ENCODE peak calls at places on chromosomes 2 and 18, in five cellular contexts. L is cardiac muscle cell, U is GM20000, T is stomach, Z is osteocyte. A is an unnamed sample.

GRCh38 chr2:35938838-35939237 is 416.7 kb upstream of the CRIM1 start:
- DNase-seq in L (no peak), U (no peak), T (no peak), Z (no peak), A (no peak)

GRCh38 chr18:8865934-8866333 is 160.6 kb downstream of the MTCL1 start:
- DNase-seq in L (no peak), U (no peak), T (no peak), Z (no peak), A (no peak)

GRCh38 chr2:85785027-85785822 is 31.4 kb downstream of the ATOH8 start:
- DNase-seq in L (no peak), U (no peak), T (no peak), Z (no peak), A (no peak)

GRCh38 chr2:15816226-15816625 is 124.1 kb upstream of the MYCN start:
- DNase-seq in L (no peak), U (no peak), T (no peak), Z (no peak), A (no peak)

GRCh38 chr2:441258-442023 is 153.6 kb upstream of the ALKAL2 start:
- DNase-seq in L (no peak), U (no peak), T (no peak), Z (no peak), A (no peak)

GRCh38 chr2:196675963-196676362 is 36.4 kb downstream of the CCDC150 start:
- DNase-seq in L (no peak), U (no peak), T (no peak), Z (no peak), A (no peak)

GRCh38 chr2:97733341-97734035 is 20.1 kb downstream of the ZAP70 start:
- DNase-seq in L (no peak), U (no peak), T (no peak), Z (no peak), A (no peak)

GRCh38 chr2:201204655-201205515 is 21.9 kb downstream of the CASP10 start:
- DNase-seq in L (no peak), U (no peak), T (no peak), Z (no peak), A (no peak)

GRCh38 chr18:76620326-76620813 is 125.3 kb upstream of the ZNF516 start:
- DNase-seq in L (peak), U (peak), T (peak), Z (no peak), A (peak)

GRCh38 chr2:238449909-238450417 is 23.2 kb downstream of the ASB1 start:
- DNase-seq in L (no peak), U (no peak), T (no peak), Z (peak), A (no peak)

GRCh38 chr2:26269571-26270170 is 24.9 kb downstream of the HADHB start:
- DNase-seq in L (no peak), U (peak), T (no peak), Z (no peak), A (no peak)

GRCh38 chr2:58601017-58601416 is 359.9 kb upstream of the FANCL start:
- DNase-seq in L (no peak), U (no peak), T (no peak), Z (no peak), A (no peak)

GRCh38 chr2:109736177-109736827 is 57.8 kb upstream of the RGPD5 start:
- DNase-seq in L (peak), U (no peak), T (peak), Z (peak), A (no peak)

GRCh38 chr18:48230459-48231113 is 178.6 kb downstream of the ZBTB7C start:
- DNase-seq in L (peak), U (peak), T (peak), Z (no peak), A (peak)

GRCh38 chr2:181152701-181153100 is 172.3 kb downstream of the UBE2E3 start:
- DNase-seq in L (no peak), U (no peak), T (no peak), Z (no peak), A (no peak)

GRCh38 chr2:32719933-32720716 is 92.3 kb downstream of the TTC27 start:
- DNase-seq in L (no peak), U (no peak), T (no peak), Z (no peak), A (no peak)

GRCh38 chr2:241815477-241816430 is 6.8 kb downstream of the NEU4 start:
- DNase-seq in L (no peak), U (peak), T (no peak), Z (no peak), A (no peak)

GRCh38 chr2:43634604-43635306 is 2.3 kb upstream of the PLEKHH2 start:
- DNase-seq in L (no peak), U (no peak), T (no peak), Z (no peak), A (no peak)

GRCh38 chr2:149857344-149857743 is 269.8 kb upstream of the MMADHC start:
- DNase-seq in L (no peak), U (no peak), T (no peak), Z (no peak), A (no peak)

GRCh38 chr18:22188551-22189267 is 19.3 kb downstream of the GATA6 start:
- DNase-seq in L (no peak), U (no peak), T (no peak), Z (no peak), A (no peak)

GRCh38 chr2:202018950-202019349 is 14.7 kb upstream of the FZD7 start:
- DNase-seq in L (no peak), U (no peak), T (no peak), Z (no peak), A (no peak)

GRCh38 chr18:8288447-8289213 is 320.6 kb upstream of the RAB12 start:
- DNase-seq in L (no peak), U (no peak), T (no peak), Z (no peak), A (no peak)

GRCh38 chr2:210502997-210503621 is 26.6 kb upstream of the LANCL1 start:
- DNase-seq in L (peak), U (peak), T (peak), Z (no peak), A (peak)

GRCh38 chr2:211745295-211746097 is 793.1 kb downstream of the ERBB4 start:
- DNase-seq in L (peak), U (peak), T (peak), Z (no peak), A (peak)

GRCh38 chr2:26401739-26402541 is at the start of gene DRC1:
- DNase-seq in L (peak), U (peak), T (peak), Z (peak), A (peak)

GRCh38 chr2:236847538-236848263 is 238.0 kb upstream of the COPS8 start:
- DNase-seq in L (no peak), U (no peak), T (no peak), Z (no peak), A (no peak)

GRCh38 chr2:95531254-95531771 is 46.8 kb upstream of the TRIM43B start:
- DNase-seq in L (no peak), U (no peak), T (no peak), Z (no peak), A (no peak)

GRCh38 chr2:95524195-95524594 is 39.6 kb upstream of the TRIM43B start:
- DNase-seq in L (no peak), U (no peak), T (no peak), Z (no peak), A (no peak)

GRCh38 chr2:95530734-95531133 is 46.2 kb upstream of the TRIM43B start:
- DNase-seq in L (no peak), U (peak), T (no peak), Z (no peak), A (no peak)

GRCh38 chr2:95525294-95526035 is 40.9 kb upstream of the TRIM43B start:
- DNase-seq in L (no peak), U (peak), T (peak), Z (no peak), A (no peak)

GRCh38 chr2:95526360-95527341 is 42.1 kb upstream of the TRIM43B start:
- DNase-seq in L (no peak), U (peak), T (peak), Z (no peak), A (no peak)
- TF ChIP-seq CTCF in L (peak), U (no peak), T (peak), Z (no peak), A (no peak)

DNA sequence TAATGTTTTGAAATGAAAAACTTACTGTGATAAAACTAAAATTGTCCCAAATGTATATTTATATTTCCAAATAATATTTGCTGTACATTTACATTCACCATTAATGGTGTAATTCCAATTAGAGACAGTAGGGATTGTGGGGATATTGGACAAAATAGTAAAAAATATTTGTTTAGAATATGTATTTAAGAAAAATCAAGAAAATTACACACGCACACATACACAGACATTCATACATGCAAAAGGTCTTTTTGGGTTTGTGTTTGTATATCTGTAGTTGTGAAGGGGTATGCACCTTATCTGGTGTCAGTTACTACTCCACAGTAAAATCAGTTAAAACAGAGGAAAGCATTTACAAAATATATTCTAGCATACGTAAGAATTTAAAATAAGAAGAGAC is 435.9 kb upstream of the ZNF804A start:
- DNase-seq in L (no peak), U (no peak), T (no peak), Z (no peak), A (no peak)
- TF ChIP-seq CTCF in L (no peak), U (no peak), T (no peak), Z (no peak), A (peak)

GRCh38 chr2:120958623-120959366 is 223.1 kb downstream of the GLI2 start:
- DNase-seq in L (no peak), U (no peak), T (no peak), Z (no peak), A (no peak)
- TF ChIP-seq CTCF in L (peak), U (no peak), T (no peak), Z (peak), A (no peak)

DNA sequence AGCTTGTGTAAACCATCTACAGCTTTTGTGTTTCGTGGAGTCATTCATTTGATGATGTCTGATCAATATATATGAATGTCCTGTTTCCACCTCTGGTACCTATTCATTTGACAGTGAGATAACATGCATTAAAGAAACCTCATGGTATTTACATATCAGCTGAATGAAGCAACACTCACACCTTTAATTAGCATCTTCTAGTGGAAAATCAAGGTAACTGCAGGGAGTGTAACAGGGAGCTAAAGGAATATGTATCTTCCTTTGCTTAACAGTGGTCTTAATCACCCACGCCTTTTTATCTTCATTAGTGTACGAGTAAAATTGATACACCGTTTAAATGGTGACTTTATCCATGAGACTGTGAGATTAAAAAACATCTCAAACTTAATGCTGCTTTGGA is 15.6 kb downstream of the SLC39A10 start:
- DNase-seq in L (no peak), U (no peak), T (no peak), Z (no peak), A (no peak)
- TF ChIP-seq CTCF in L (no peak), U (no peak), T (no peak), Z (no peak), A (no peak)

DNA sequence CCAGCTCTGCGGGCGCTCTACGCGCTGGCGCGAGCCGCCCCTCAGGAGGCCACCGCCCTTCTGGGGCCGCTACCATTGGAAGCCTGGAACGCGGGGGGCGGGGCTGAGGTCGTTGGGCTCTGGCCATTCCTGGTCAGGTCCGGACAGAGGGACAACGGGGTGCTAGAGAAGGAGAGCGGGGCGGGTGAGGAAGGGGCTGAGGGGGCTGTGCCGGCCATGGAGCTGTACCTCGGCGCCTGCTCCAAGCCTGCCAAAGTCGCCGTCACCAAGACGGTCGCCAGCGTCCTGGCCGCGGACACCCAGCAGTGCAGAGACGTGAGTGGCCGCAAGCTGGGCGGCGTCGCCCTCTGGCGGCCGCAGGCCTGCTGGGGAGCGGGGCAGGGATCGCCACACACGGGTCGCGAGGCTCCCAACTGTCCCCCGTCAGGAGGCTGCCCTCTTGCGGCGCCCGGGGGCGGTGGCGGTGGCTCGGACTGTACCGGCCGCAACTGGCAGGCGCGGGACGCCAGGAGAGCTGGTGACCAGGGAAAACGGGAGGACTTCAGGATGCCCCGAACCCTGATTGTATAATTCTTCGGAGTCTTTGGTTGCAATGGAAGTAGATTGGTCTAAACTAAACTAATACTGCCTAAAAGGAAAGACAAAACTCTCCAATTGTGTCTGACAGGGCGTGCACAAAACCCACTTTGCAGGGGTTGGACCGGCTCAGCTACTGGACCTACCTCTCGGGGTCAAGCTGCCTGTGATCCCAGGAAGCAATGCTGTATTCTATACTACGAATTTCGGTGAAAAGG is at the start of gene FSIP2:
- DNase-seq in L (peak), U (peak), T (peak), Z (peak), A (peak)
- TF ChIP-seq CTCF in L (peak), U (peak), T (peak), Z (peak), A (peak)

GRCh38 chr18:62948788-62949187 is 233.4 kb downstream of the PHLPP1 start:
- DNase-seq in L (no peak), U (no peak), T (no peak), Z (no peak), A (no peak)

GRCh38 chr18:62939433-62939832 is 224.1 kb downstream of the PHLPP1 start:
- DNase-seq in L (peak), U (no peak), T (no peak), Z (no peak), A (no peak)

GRCh38 chr18:62939925-62940324 is 224.6 kb downstream of the PHLPP1 start:
- DNase-seq in L (peak), U (no peak), T (no peak), Z (no peak), A (no peak)

GRCh38 chr18:62942578-62942977 is 227.2 kb downstream of the PHLPP1 start:
- DNase-seq in L (no peak), U (no peak), T (no peak), Z (no peak), A (no peak)

GRCh38 chr18:62944454-62944853 is 229.1 kb downstream of the PHLPP1 start:
- DNase-seq in L (peak), U (no peak), T (no peak), Z (no peak), A (no peak)
- TF ChIP-seq CTCF in L (peak), U (no peak), T (no peak), Z (no peak), A (no peak)

GRCh38 chr2:45611020-45611737 is at the start of gene SRBD1:
- DNase-seq in L (peak), U (peak), T (peak), Z (peak), A (peak)
- TF ChIP-seq CTCF in L (no peak), U (no peak), T (no peak), Z (no peak), A (no peak)

DNA sequence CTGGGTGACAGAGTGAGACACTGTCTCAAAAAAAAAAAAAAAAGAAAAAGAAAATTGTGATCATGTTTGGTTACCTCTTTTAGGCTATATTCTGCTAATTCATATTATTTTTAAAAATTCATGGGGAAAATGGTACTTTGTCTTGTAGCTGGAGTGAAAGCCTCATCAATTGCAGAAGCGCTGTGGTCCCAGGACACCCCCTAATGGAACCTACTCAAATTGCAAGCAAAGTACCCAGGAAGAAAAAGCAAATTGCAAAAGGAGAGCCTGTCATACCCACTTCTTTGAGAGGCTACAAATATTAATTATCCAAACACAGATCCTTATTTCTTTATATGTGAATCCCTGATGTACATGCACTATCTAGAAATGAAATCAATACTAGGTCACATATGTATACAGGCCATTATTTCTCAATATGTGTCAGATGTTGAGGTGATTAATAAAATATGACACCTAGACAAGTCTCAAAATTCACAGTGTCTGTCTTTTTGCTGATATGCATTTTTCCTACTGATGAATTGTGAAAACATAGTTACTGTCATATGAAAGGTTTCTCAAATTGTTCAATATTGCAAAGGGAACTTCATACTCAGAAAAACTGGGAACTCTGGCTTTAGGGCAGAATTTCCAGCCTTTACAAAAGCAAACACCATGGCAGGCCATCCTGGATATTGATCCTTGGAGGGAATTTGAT is 12.6 kb downstream of the CRACDL start:
- DNase-seq in L (no peak), U (no peak), T (no peak), Z (no peak), A (no peak)
- TF ChIP-seq CTCF in L (no peak), U (no peak), T (no peak), Z (no peak), A (no peak)

DNA sequence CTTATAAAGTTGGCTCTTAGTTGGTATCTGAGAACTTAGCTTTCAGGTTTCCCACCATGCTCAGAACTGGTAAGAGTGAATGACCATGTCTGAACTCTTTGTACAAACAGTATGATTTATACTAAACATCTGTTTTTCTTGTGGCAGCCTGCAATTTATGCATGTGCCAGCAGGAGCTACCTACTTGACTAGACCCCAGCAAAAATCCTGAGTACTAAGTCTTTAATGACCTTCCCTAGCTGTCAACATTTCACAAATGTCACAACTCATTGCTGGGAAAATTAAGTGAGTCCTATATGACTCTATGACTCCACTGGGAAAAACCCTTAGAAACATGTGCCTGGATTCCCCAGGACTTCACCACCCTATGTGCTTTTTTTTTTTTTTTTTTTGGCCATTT is 1225.8 kb downstream of the SUCLG1 start:
- DNase-seq in L (peak), U (no peak), T (no peak), Z (no peak), A (no peak)
- TF ChIP-seq CTCF in L (no peak), U (no peak), T (no peak), Z (no peak), A (no peak)